ENCODE peak calls at places on chromosomes 11 and 22, in eight cellular contexts. F, L, O, Y, V, M, P and B are unnamed samples.

GRCh38 chr22:34841321-34841901 is 224.5 kb upstream of the ISX start:
- DNase-seq in F (no peak), L (no peak), O (no peak), Y (no peak), V (no peak), M (no peak), P (no peak), B (no peak)

GRCh38 chr22:37505565-37505964 is 13.7 kb downstream of the CARD10 start:
- DNase-seq in F (no peak), L (no peak), O (no peak), Y (no peak), V (no peak), M (no peak), P (no peak), B (no peak)

GRCh38 chr11:133945087-133945974 is 11.4 kb downstream of the IGSF9B start:
- DNase-seq in F (no peak), L (peak; percentile 31), O (no peak), Y (no peak), V (no peak), M (peak; percentile 8), P (peak; percentile 21), B (no peak)

GRCh38 chr11:20355221-20356219 is 8.0 kb upstream of the HTATIP2 start:
- DNase-seq in F (no peak), L (no peak), O (peak; percentile 51), Y (no peak), V (peak; percentile 46), M (peak; percentile 68), P (peak; percentile 72), B (no peak)

GRCh38 chr11:88292156-88292844 is 45.2 kb downstream of the CTSC start:
- DNase-seq in F (no peak), L (peak; percentile 18), O (no peak), Y (no peak), V (no peak), M (peak; percentile 33), P (no peak), B (no peak)

GRCh38 chr11:113774174-113774503 is 647 bp upstream of the ZW10 start:
- DNase-seq in F (no peak), L (no peak), O (no peak), Y (no peak), V (no peak), M (no peak), P (no peak), B (no peak)

GRCh38 chr22:30609260-30610185 is 2.5 kb downstream of the TCN2 start:
- DNase-seq in F (no peak), L (peak; percentile 55), O (no peak), Y (no peak), V (no peak), M (peak; percentile 83), P (peak; percentile 87), B (no peak)

GRCh38 chr22:43488031-43488892 is 76.4 kb downstream of the MPPED1 start:
- DNase-seq in F (no peak), L (no peak), O (no peak), Y (no peak), V (no peak), M (no peak), P (no peak), B (no peak)

GRCh38 chr22:50403701-50404101 is 60.6 kb downstream of the PPP6R2 start:
- DNase-seq in F (peak; percentile 82), L (peak; percentile 31), O (no peak), Y (no peak), V (no peak), M (no peak), P (no peak), B (no peak)

DNA sequence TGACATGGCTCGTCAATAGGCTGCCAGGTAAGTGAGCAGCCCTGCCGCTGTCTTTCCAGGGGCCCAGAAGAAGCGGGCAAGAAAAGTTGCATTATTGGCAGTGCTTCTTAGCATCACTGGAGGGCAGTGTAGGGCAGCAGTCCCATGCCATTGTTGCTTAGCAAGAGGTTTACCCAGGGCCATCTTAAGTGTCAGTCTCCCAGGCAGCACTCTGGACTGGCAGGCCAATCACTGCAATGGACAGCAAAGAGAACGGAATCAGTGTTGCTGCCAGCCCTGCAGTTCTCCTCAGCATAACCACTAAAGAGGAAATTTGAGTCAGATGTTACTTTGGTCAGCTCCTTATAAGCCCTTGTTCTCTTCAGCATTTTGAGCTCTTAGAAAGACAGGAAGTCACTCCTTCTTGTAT is 13.4 kb upstream of the GRK2 start:
- DNase-seq in F (no peak), L (no peak), O (no peak), Y (no peak), V (no peak), M (peak; percentile 51), P (no peak), B (no peak)
- TF ChIP-seq CTCF in F (peak; percentile 25), L (no peak), O (peak; percentile 23), Y (no peak), V (no peak), M (peak; percentile 35), P (peak; percentile 40), B (no peak)

GRCh38 chr22:36404436-36404835 is 16.7 kb upstream of the MYH9 start:
- DNase-seq in F (no peak), L (no peak), O (no peak), Y (no peak), V (no peak), M (no peak), P (no peak), B (no peak)

GRCh38 chr22:36405221-36405631 is 17.5 kb upstream of the MYH9 start:
- DNase-seq in F (no peak), L (no peak), O (no peak), Y (no peak), V (no peak), M (no peak), P (no peak), B (no peak)

GRCh38 chr22:36406139-36406538 is 18.4 kb upstream of the MYH9 start:
- DNase-seq in F (no peak), L (no peak), O (no peak), Y (no peak), V (no peak), M (peak; percentile 36), P (no peak), B (no peak)

GRCh38 chr22:36406721-36407120 is 19.0 kb upstream of the MYH9 start:
- DNase-seq in F (no peak), L (no peak), O (no peak), Y (no peak), V (no peak), M (no peak), P (no peak), B (no peak)

GRCh38 chr22:36405671-36406070 is 17.9 kb upstream of the MYH9 start:
- DNase-seq in F (no peak), L (no peak), O (no peak), Y (no peak), V (no peak), M (peak; percentile 44), P (no peak), B (peak; percentile 40)
- TF ChIP-seq CTCF in F (no peak), L (no peak), O (no peak), Y (no peak), V (no peak), M (no peak), P (no peak), B (no peak)

GRCh38 chr22:19800306-19800705 is 39.7 kb downstream of the TBX1 start:
- DNase-seq in F (peak; percentile 44), L (no peak), O (no peak), Y (no peak), V (no peak), M (no peak), P (no peak), B (no peak)

GRCh38 chr22:19802001-19802880 is 41.7 kb downstream of the TBX1 start:
- DNase-seq in F (peak; percentile 48), L (no peak), O (no peak), Y (no peak), V (no peak), M (no peak), P (no peak), B (no peak)

GRCh38 chr22:19801340-19802000 is 40.9 kb downstream of the TBX1 start:
- DNase-seq in F (peak; percentile 37), L (no peak), O (no peak), Y (no peak), V (no peak), M (no peak), P (no peak), B (no peak)

GRCh38 chr22:19799322-19800190 is 39.0 kb downstream of the TBX1 start:
- DNase-seq in F (peak; percentile 47), L (no peak), O (no peak), Y (no peak), V (no peak), M (peak; percentile 80), P (no peak), B (no peak)

GRCh38 chr22:19800761-19801244 is 40.2 kb downstream of the TBX1 start:
- DNase-seq in F (peak; percentile 58), L (no peak), O (peak; percentile 70), Y (no peak), V (peak; percentile 58), M (peak; percentile 14), P (peak; percentile 60), B (no peak)
- TF ChIP-seq CTCF in F (peak; percentile 18), L (no peak), O (peak; percentile 27), Y (no peak), V (no peak), M (peak; percentile 29), P (peak; percentile 76), B (no peak)

GRCh38 chr11:111064118-111064517 is 181.4 kb upstream of the POU2AF2 start:
- DNase-seq in F (no peak), L (no peak), O (no peak), Y (no peak), V (no peak), M (peak; percentile 82), P (no peak), B (no peak)

GRCh38 chr11:111063711-111064110 is 181.8 kb upstream of the POU2AF2 start:
- DNase-seq in F (no peak), L (no peak), O (no peak), Y (no peak), V (no peak), M (peak; percentile 29), P (no peak), B (no peak)

GRCh38 chr11:111059726-111060125 is 185.8 kb upstream of the POU2AF2 start:
- DNase-seq in F (no peak), L (no peak), O (no peak), Y (no peak), V (no peak), M (peak; percentile 72), P (no peak), B (no peak)
- TF ChIP-seq CTCF in F (no peak), L (no peak), O (no peak), Y (no peak), V (no peak), M (no peak), P (no peak), B (no peak)

DNA sequence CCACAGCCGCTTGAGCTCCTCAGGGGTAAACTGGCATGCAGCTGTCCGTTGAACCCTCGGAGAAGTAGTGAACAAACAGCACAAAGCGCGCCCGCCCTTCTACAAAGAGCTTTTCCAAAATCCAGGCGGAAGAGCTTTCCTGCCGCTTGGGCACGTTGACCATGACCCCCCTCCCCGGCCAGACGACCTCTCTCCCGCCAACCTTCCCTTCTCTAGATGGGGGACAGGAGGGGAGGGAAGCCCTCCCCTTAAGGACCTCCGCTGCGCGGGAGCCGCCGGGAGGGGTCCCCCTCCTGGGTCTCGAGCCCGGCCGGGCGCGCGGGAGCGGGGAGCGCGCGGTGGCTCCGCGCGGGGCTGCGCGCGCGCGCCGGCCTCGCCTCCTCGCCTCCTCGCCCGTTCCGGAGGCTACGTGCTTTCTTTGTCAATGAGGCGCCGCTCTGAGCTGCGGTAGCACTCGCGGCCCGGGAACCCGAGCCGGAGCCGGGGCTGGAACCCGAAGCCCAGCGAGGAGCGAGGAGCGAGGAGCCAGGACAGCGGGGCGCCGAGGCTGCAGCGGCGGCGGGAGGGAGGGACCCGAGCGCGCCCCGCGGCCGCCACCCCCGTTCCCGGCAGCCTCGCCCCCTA is 118.6 kb downstream of the HIPK3 start:
- DNase-seq in F (no peak), L (no peak), O (peak; percentile 20), Y (no peak), V (peak; percentile 61), M (peak; percentile 41), P (no peak), B (no peak)
- TF ChIP-seq CTCF in F (no peak), L (no peak), O (no peak), Y (no peak), V (no peak), M (no peak), P (no peak), B (no peak)